ENCODE peak calls at places on chromosomes 16 and 17, in six cellular contexts. One of them, this sample, is unnamed.

GRCh38 chr16:24918641-24919040 is 72.9 kb downstream of the SLC5A11 start:
- DNase-seq in T-cell: no peak
- DNase-seq in progenitor cell of endocrine pancreas: no peak
- DNase-seq in MM.1S: no peak
- DNase-seq in activated CD4-positive, alpha-beta T cell treated with anti-CD3 and anti-CD28 coated beads for 36 hours: no peak
- DNase-seq in T1000: no peak
- DNase-seq in this sample: no peak

GRCh38 chr17:6100146-6100545 is 30.0 kb downstream of the WSCD1 start:
- DNase-seq in progenitor cell of endocrine pancreas: no peak
- DNase-seq in MM.1S: no peak
- DNase-seq in T-cell: no peak
- DNase-seq in activated CD4-positive, alpha-beta T cell treated with anti-CD3 and anti-CD28 coated beads for 36 hours: no peak
- DNase-seq in T1000: no peak
- DNase-seq in this sample: no peak

GRCh38 chr16:11253995-11254912 is 1.8 kb downstream of the SOCS1 start:
- DNase-seq in T1000: no peak
- DNase-seq in MM.1S: no peak
- DNase-seq in activated CD4-positive, alpha-beta T cell treated with anti-CD3 and anti-CD28 coated beads for 36 hours: peak
- DNase-seq in T-cell: peak
- DNase-seq in progenitor cell of endocrine pancreas: no peak
- DNase-seq in this sample: no peak

GRCh38 chr17:20920813-20921199 is 122.0 kb downstream of the USP22 start:
- DNase-seq in progenitor cell of endocrine pancreas: no peak
- DNase-seq in activated CD4-positive, alpha-beta T cell treated with anti-CD3 and anti-CD28 coated beads for 36 hours: no peak
- DNase-seq in MM.1S: no peak
- DNase-seq in T1000: no peak
- DNase-seq in T-cell: no peak
- DNase-seq in this sample: no peak

GRCh38 chr17:50903604-50904521 is 37.7 kb upstream of the TOB1 start:
- DNase-seq in MM.1S: no peak
- DNase-seq in activated CD4-positive, alpha-beta T cell treated with anti-CD3 and anti-CD28 coated beads for 36 hours: peak
- DNase-seq in progenitor cell of endocrine pancreas: no peak
- DNase-seq in T1000: no peak
- DNase-seq in T-cell: no peak
- DNase-seq in this sample: peak

GRCh38 chr16:5820472-5820871 is 722.9 kb upstream of the EEF2KMT start:
- DNase-seq in MM.1S: no peak
- DNase-seq in progenitor cell of endocrine pancreas: no peak
- DNase-seq in activated CD4-positive, alpha-beta T cell treated with anti-CD3 and anti-CD28 coated beads for 36 hours: no peak
- DNase-seq in T1000: no peak
- DNase-seq in T-cell: no peak
- DNase-seq in this sample: no peak

GRCh38 chr16:78415669-78416068 is 316.2 kb downstream of the WWOX start:
- DNase-seq in T-cell: no peak
- DNase-seq in T1000: no peak
- DNase-seq in activated CD4-positive, alpha-beta T cell treated with anti-CD3 and anti-CD28 coated beads for 36 hours: no peak
- DNase-seq in progenitor cell of endocrine pancreas: no peak
- DNase-seq in MM.1S: no peak
- DNase-seq in this sample: no peak

GRCh38 chr17:41539979-41540701 is 12.0 kb upstream of the KRT19 start:
- DNase-seq in T-cell: no peak
- DNase-seq in MM.1S: peak
- DNase-seq in progenitor cell of endocrine pancreas: no peak
- DNase-seq in T1000: no peak
- DNase-seq in activated CD4-positive, alpha-beta T cell treated with anti-CD3 and anti-CD28 coated beads for 36 hours: no peak
- DNase-seq in this sample: no peak

GRCh38 chr16:68739964-68740627 is 3.0 kb downstream of the CDH1 start:
- DNase-seq in MM.1S: no peak
- DNase-seq in T1000: no peak
- DNase-seq in activated CD4-positive, alpha-beta T cell treated with anti-CD3 and anti-CD28 coated beads for 36 hours: no peak
- DNase-seq in progenitor cell of endocrine pancreas: no peak
- DNase-seq in T-cell: no peak
- DNase-seq in this sample: no peak

GRCh38 chr16:87359121-87359520 is 24.5 kb downstream of the FBXO31 start:
- DNase-seq in activated CD4-positive, alpha-beta T cell treated with anti-CD3 and anti-CD28 coated beads for 36 hours: no peak
- DNase-seq in progenitor cell of endocrine pancreas: no peak
- DNase-seq in T-cell: no peak
- DNase-seq in MM.1S: no peak
- DNase-seq in T1000: no peak
- DNase-seq in this sample: no peak

GRCh38 chr17:51356084-51356410 is 95.7 kb downstream of the UTP18 start:
- DNase-seq in T1000: no peak
- DNase-seq in activated CD4-positive, alpha-beta T cell treated with anti-CD3 and anti-CD28 coated beads for 36 hours: no peak
- DNase-seq in T-cell: no peak
- DNase-seq in progenitor cell of endocrine pancreas: no peak
- DNase-seq in MM.1S: no peak
- DNase-seq in this sample: no peak

GRCh38 chr17:74862108-74862901 is 2.6 kb upstream of the GRIN2C start:
- DNase-seq in T-cell: peak
- DNase-seq in progenitor cell of endocrine pancreas: peak
- DNase-seq in activated CD4-positive, alpha-beta T cell treated with anti-CD3 and anti-CD28 coated beads for 36 hours: peak
- DNase-seq in T1000: no peak
- DNase-seq in MM.1S: peak
- DNase-seq in this sample: no peak

GRCh38 chr17:8960325-8961144 is 5.0 kb downstream of the PIK3R5 start:
- DNase-seq in T-cell: no peak
- DNase-seq in T1000: no peak
- DNase-seq in activated CD4-positive, alpha-beta T cell treated with anti-CD3 and anti-CD28 coated beads for 36 hours: no peak
- DNase-seq in MM.1S: no peak
- DNase-seq in progenitor cell of endocrine pancreas: no peak
- DNase-seq in this sample: no peak

GRCh38 chr17:72924181-72924580 is 168.3 kb downstream of the SLC39A11 start:
- DNase-seq in T1000: no peak
- DNase-seq in MM.1S: no peak
- DNase-seq in activated CD4-positive, alpha-beta T cell treated with anti-CD3 and anti-CD28 coated beads for 36 hours: no peak
- DNase-seq in progenitor cell of endocrine pancreas: no peak
- DNase-seq in T-cell: no peak
- DNase-seq in this sample: no peak

GRCh38 chr17:77701996-77702395 is 256.5 kb upstream of the TNRC6C start:
- DNase-seq in MM.1S: no peak
- DNase-seq in T-cell: no peak
- DNase-seq in progenitor cell of endocrine pancreas: no peak
- DNase-seq in T1000: no peak
- DNase-seq in activated CD4-positive, alpha-beta T cell treated with anti-CD3 and anti-CD28 coated beads for 36 hours: no peak
- DNase-seq in this sample: no peak

GRCh38 chr16:48499822-48500440 is 110.0 kb downstream of the N4BP1 start:
- DNase-seq in T1000: no peak
- DNase-seq in T-cell: no peak
- DNase-seq in MM.1S: no peak
- DNase-seq in progenitor cell of endocrine pancreas: no peak
- DNase-seq in activated CD4-positive, alpha-beta T cell treated with anti-CD3 and anti-CD28 coated beads for 36 hours: no peak
- DNase-seq in this sample: peak

GRCh38 chr17:78875331-78875730 is 27.7 kb downstream of the CEP295NL start:
- DNase-seq in T1000: no peak
- DNase-seq in activated CD4-positive, alpha-beta T cell treated with anti-CD3 and anti-CD28 coated beads for 36 hours: no peak
- DNase-seq in MM.1S: no peak
- DNase-seq in progenitor cell of endocrine pancreas: no peak
- DNase-seq in T-cell: no peak
- DNase-seq in this sample: no peak

GRCh38 chr16:49961087-49961486 is 63.9 kb upstream of the CNEP1R1 start:
- DNase-seq in T1000: no peak
- DNase-seq in activated CD4-positive, alpha-beta T cell treated with anti-CD3 and anti-CD28 coated beads for 36 hours: no peak
- DNase-seq in progenitor cell of endocrine pancreas: no peak
- DNase-seq in MM.1S: no peak
- DNase-seq in T-cell: no peak
- DNase-seq in this sample: peak